ENCODE peak calls at places on chromosomes 13 and 19, in six cellular contexts. One of them, this sample, is unnamed.

GRCh38 chr13:111005808-111006494 is 91.1 kb upstream of the ANKRD10 start:
- DNase-seq in tibial nerve: peak
- DNase-seq in ovary: peak
- DNase-seq in stomach: peak
- DNase-seq in A549: no peak
- DNase-seq in transverse colon: peak
- DNase-seq in this sample: peak

GRCh38 chr19:13843104-13843921 is 33.6 kb upstream of the NANOS3 start:
- DNase-seq in tibial nerve: no peak
- DNase-seq in ovary: peak
- DNase-seq in stomach: peak
- DNase-seq in A549: peak
- DNase-seq in transverse colon: peak
- DNase-seq in this sample: peak

GRCh38 chr19:2887391-2887914 is 13.3 kb upstream of the ZNF57 start:
- DNase-seq in tibial nerve: peak
- DNase-seq in ovary: no peak
- DNase-seq in stomach: no peak
- DNase-seq in A549: peak
- DNase-seq in transverse colon: no peak
- DNase-seq in this sample: no peak

GRCh38 chr13:109196896-109197295 is 567.5 kb downstream of the MYO16 start:
- DNase-seq in tibial nerve: no peak
- DNase-seq in ovary: no peak
- DNase-seq in stomach: no peak
- DNase-seq in A549: no peak
- DNase-seq in transverse colon: no peak
- DNase-seq in this sample: no peak

GRCh38 chr13:31022491-31022890 is 90.0 kb downstream of the TEX26 start:
- DNase-seq in tibial nerve: no peak
- DNase-seq in ovary: no peak
- DNase-seq in stomach: no peak
- DNase-seq in A549: no peak
- DNase-seq in transverse colon: no peak
- DNase-seq in this sample: no peak

GRCh38 chr13:103941506-103942148 is 875.4 kb upstream of the SLC10A2 start:
- DNase-seq in tibial nerve: no peak
- DNase-seq in ovary: no peak
- DNase-seq in stomach: no peak
- DNase-seq in A549: no peak
- DNase-seq in transverse colon: no peak
- DNase-seq in this sample: no peak

GRCh38 chr13:109288151-109288709 is 498.2 kb downstream of the IRS2 start:
- DNase-seq in tibial nerve: no peak
- DNase-seq in ovary: no peak
- DNase-seq in stomach: no peak
- DNase-seq in A549: no peak
- DNase-seq in transverse colon: no peak
- DNase-seq in this sample: no peak

GRCh38 chr13:106100261-106100919 is 435.1 kb downstream of the EFNB2 start:
- DNase-seq in tibial nerve: no peak
- DNase-seq in ovary: no peak
- DNase-seq in stomach: peak
- DNase-seq in A549: peak
- DNase-seq in transverse colon: peak
- DNase-seq in this sample: no peak

GRCh38 chr13:35210234-35210633 is 266.3 kb downstream of the MAB21L1 start:
- DNase-seq in tibial nerve: no peak
- DNase-seq in ovary: no peak
- DNase-seq in stomach: no peak
- DNase-seq in A549: no peak
- DNase-seq in transverse colon: no peak
- DNase-seq in this sample: no peak

GRCh38 chr13:75405976-75406703 is 75.8 kb downstream of the TBC1D4 start:
- DNase-seq in tibial nerve: peak
- DNase-seq in ovary: peak
- DNase-seq in stomach: no peak
- DNase-seq in A549: no peak
- DNase-seq in transverse colon: no peak
- DNase-seq in this sample: no peak

GRCh38 chr19:19179548-19180441 is 9.7 kb upstream of the MEF2B start:
- DNase-seq in tibial nerve: no peak
- DNase-seq in ovary: no peak
- DNase-seq in stomach: no peak
- DNase-seq in A549: no peak
- DNase-seq in transverse colon: no peak
- DNase-seq in this sample: no peak

GRCh38 chr19:44696939-44697669 is 1.8 kb upstream of the CEACAM16 start:
- DNase-seq in tibial nerve: no peak
- DNase-seq in ovary: no peak
- DNase-seq in stomach: no peak
- DNase-seq in A549: no peak
- DNase-seq in transverse colon: no peak
- DNase-seq in this sample: no peak

GRCh38 chr19:6528544-6529121 is 2.2 kb upstream of the TNFSF9 start:
- DNase-seq in tibial nerve: peak
- DNase-seq in ovary: no peak
- DNase-seq in stomach: no peak
- DNase-seq in A549: peak
- DNase-seq in transverse colon: peak
- DNase-seq in this sample: peak

GRCh38 chr13:49214917-49215376 is 5.2 kb upstream of the MLNR start:
- DNase-seq in tibial nerve: peak
- DNase-seq in ovary: no peak
- DNase-seq in stomach: peak
- DNase-seq in A549: peak
- DNase-seq in transverse colon: peak
- DNase-seq in this sample: no peak

GRCh38 chr19:33064778-33065550 is at the start of gene RHPN2:
- DNase-seq in tibial nerve: no peak
- DNase-seq in ovary: peak
- DNase-seq in stomach: peak
- DNase-seq in A549: peak
- DNase-seq in transverse colon: peak
- DNase-seq in this sample: peak

GRCh38 chr19:48419158-48419920 is 25.9 kb downstream of the GRIN2D start:
- DNase-seq in tibial nerve: no peak
- DNase-seq in ovary: peak
- DNase-seq in stomach: peak
- DNase-seq in A549: peak
- DNase-seq in transverse colon: peak
- DNase-seq in this sample: peak

GRCh38 chr13:25153736-25154135 is 18.4 kb downstream of the AMER2 start:
- DNase-seq in tibial nerve: no peak
- DNase-seq in ovary: no peak
- DNase-seq in stomach: no peak
- DNase-seq in A549: no peak
- DNase-seq in transverse colon: no peak
- DNase-seq in this sample: no peak

GRCh38 chr19:50328257-50329145 is 676 bp downstream of the KCNC3 start:
- DNase-seq in tibial nerve: no peak
- DNase-seq in ovary: no peak
- DNase-seq in stomach: no peak
- DNase-seq in A549: peak
- DNase-seq in transverse colon: no peak
- DNase-seq in this sample: no peak
- H3K4me3 ChIP-seq in tibial nerve: peak
- H3K4me3 ChIP-seq in ovary: no peak
- H3K4me3 ChIP-seq in stomach: peak
- H3K4me3 ChIP-seq in A549: peak
- H3K4me3 ChIP-seq in transverse colon: peak
- H3K4me3 ChIP-seq in this sample: no peak

DNA sequence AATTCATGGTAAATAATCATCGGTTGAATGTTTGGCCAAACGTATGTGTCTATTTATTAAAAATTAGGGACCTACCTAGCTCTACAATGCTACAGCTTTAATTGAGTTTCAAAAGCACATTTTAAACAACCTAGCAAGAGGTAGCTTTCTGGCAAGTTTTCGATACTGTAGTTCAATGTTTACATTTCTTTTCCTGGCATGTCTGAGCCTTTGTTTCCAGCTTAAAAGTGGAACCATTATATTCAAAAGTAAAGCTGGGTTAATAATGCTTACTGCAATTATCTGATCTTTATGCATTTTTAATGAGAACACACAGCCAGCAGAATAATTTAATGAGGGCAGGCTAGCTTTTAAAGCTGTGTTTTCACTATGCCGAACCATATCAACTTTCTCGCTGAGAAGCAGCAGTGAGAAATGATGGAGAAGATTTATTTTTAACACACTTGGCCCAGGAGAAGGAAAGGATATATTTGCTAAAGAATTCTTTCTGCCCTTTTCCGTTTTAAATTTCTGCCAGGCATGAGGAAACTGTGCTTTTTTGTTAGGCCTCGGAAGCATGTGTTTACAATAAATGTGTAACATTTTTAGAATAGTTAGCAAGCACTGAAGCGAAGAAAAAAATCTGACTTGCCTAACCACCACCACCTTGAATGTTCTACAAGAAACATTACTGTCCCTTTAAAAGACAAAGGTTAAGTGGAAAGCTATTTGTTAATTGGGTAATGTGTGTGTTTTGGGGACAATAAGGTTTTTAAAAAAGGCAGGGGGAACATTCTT is 989 bp downstream of the MBNL2 start:
- DNase-seq in tibial nerve: no peak
- DNase-seq in ovary: no peak
- DNase-seq in stomach: no peak
- DNase-seq in A549: no peak
- DNase-seq in transverse colon: no peak
- DNase-seq in this sample: no peak
- TF ChIP-seq EP300 in tibial nerve: no peak
- TF ChIP-seq EP300 in ovary: no peak
- TF ChIP-seq EP300 in stomach: no peak
- TF ChIP-seq EP300 in A549: no peak
- TF ChIP-seq EP300 in transverse colon: no peak
- TF ChIP-seq EP300 in this sample: no peak

DNA sequence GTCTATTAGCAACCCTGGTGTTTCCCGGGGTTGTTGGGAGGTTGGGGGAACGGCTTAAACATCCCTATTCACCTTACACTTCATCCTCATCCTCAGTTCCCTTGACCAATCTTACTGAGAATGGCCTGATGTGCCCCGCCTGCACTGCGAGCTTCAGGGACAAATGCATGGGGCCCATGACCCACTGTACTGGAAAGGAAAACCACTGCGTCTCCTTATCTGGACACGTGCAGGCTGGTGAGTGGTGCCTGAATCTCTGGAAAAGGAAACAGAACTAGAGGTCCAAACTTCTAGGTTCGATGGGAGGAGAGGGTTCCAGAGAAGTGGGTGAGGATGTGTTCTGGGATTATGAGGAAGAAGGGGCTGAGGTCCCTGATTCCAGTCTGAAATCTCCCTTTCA is 5.9 kb downstream of the PINLYP start:
- DNase-seq in tibial nerve: no peak
- DNase-seq in ovary: no peak
- DNase-seq in stomach: no peak
- DNase-seq in A549: no peak
- DNase-seq in transverse colon: no peak
- DNase-seq in this sample: no peak
- H3K4me3 ChIP-seq in tibial nerve: peak
- H3K4me3 ChIP-seq in ovary: peak
- H3K4me3 ChIP-seq in stomach: peak
- H3K4me3 ChIP-seq in A549: no peak
- H3K4me3 ChIP-seq in transverse colon: no peak
- H3K4me3 ChIP-seq in this sample: peak

DNA sequence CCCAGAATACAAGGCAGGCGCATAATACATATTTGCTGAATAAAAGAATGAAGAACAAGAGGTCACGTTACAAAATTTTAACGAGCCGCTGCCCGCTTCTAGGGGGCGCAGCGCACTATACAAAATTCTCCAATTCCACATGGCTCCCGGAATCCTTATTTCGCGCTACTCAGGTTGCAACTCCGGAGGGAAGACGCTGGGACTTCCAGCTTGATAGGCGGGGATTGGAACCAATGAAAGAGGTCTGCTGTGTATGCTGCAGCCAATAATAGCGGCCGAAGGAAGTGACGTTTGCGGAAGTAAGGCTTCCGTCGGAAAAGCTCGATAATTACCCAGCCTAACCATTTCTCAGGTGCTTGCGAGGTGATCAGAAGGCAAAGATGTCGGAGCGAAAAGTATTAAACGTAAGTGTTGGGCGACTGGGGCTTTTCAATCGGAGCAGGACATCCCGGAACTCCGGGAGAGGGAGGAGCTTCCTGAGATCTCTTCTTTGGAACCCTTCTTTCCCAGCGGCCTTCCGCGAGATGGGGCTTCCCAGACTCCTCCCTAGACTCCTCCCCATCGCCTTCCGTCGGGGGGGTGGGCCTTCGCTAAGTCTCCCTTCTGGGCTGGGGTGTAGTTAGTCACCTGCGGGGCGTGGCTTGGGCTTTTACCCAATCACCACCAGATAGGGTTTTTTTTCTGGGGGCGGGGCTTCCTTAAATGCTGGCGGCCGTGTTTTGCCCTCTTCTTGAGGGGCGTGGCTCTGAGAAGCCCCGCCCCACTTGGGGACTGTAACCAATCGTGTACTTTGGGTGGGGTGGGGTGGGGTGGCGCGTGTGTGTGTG is at the start of gene YJU2:
- DNase-seq in tibial nerve: peak
- DNase-seq in ovary: peak
- DNase-seq in stomach: peak
- DNase-seq in A549: peak
- DNase-seq in transverse colon: peak
- DNase-seq in this sample: peak
- TF ChIP-seq EP300 in tibial nerve: peak
- TF ChIP-seq EP300 in ovary: no peak
- TF ChIP-seq EP300 in stomach: no peak
- TF ChIP-seq EP300 in A549: no peak
- TF ChIP-seq EP300 in transverse colon: no peak
- TF ChIP-seq EP300 in this sample: no peak

This sample was measured in sigmoid colon.